ENCODE peak calls at places on chromosomes 1 and 21, in seven cellular contexts. Z is ELR; O is BJ; E is WTC11; H is activated CD8-positive, alpha-beta T cell treated with anti-CD3 and anti-CD28 coated beads for 36 hours; F is T-cell; B is D341Med. X is an unnamed sample.

GRCh38 chr1:223771814-223772770 is 59.8 kb downstream of the CAPN2 start:
- DNase-seq in Z (peak), O (peak), E (no peak), H (peak), F (no peak), B (no peak), X (peak)

GRCh38 chr1:32801096-32801713 is 16.0 kb downstream of the YARS1 start:
- DNase-seq in Z (peak), O (no peak), E (no peak), H (peak), F (peak), B (no peak), X (peak)

GRCh38 chr1:53331446-53332187 is 3.7 kb upstream of the LRP8 start:
- DNase-seq in Z (no peak), O (no peak), E (no peak), H (no peak), F (no peak), B (no peak), X (no peak)

GRCh38 chr1:2194319-2194897 is at the start of gene FAAP20:
- DNase-seq in Z (peak), O (no peak), E (peak), H (peak), F (no peak), B (peak), X (peak)

GRCh38 chr21:35257413-35257812 is 208.3 kb upstream of the RUNX1 start:
- DNase-seq in Z (peak), O (no peak), E (no peak), H (no peak), F (no peak), B (no peak), X (peak)

GRCh38 chr1:206985162-206985749 is 15.0 kb upstream of the FCAMR start:
- DNase-seq in Z (no peak), O (no peak), E (no peak), H (no peak), F (no peak), B (no peak), X (no peak)

GRCh38 chr1:62271932-62272728 is 47.1 kb downstream of the KANK4 start:
- DNase-seq in Z (no peak), O (no peak), E (no peak), H (peak), F (peak), B (peak), X (no peak)

GRCh38 chr1:9271268-9271667 is 21.4 kb upstream of the SPSB1 start:
- DNase-seq in Z (no peak), O (no peak), E (no peak), H (no peak), F (no peak), B (no peak), X (no peak)

GRCh38 chr1:229169399-229169798 is 101.5 kb upstream of the RAB4A start:
- DNase-seq in Z (no peak), O (no peak), E (no peak), H (no peak), F (no peak), B (no peak), X (no peak)

GRCh38 chr1:194081444-194081843 is 895.0 kb upstream of the B3GALT2 start:
- DNase-seq in Z (peak), O (no peak), E (no peak), H (no peak), F (no peak), B (no peak), X (peak)

GRCh38 chr1:2110191-2110737 is 60.1 kb downstream of the PRKCZ start:
- DNase-seq in Z (no peak), O (no peak), E (no peak), H (no peak), F (no peak), B (no peak), X (no peak)

GRCh38 chr1:108049083-108049819 is 84.3 kb upstream of the VAV3 start:
- DNase-seq in Z (peak), O (peak), E (peak), H (peak), F (no peak), B (peak), X (peak)

X was measured in fibroblast of lung.